ENCODE peak calls at places on chromosomes 4 and X, in four cellular contexts. L is GM12878, R is K562, O is HepG2. I is an unnamed sample.

GRCh38 chrX:46044486-46044885 is 500.7 kb downstream of the ZNF674 start:
- DNase-seq in L (no peak), R (no peak), O (no peak), I (no peak)

GRCh38 chrX:115344885-115345653 is 55.6 kb downstream of the LUZP4 start:
- DNase-seq in L (no peak), R (no peak), O (peak; percentile 91), I (peak; percentile 58)

GRCh38 chrX:150547511-150548115 is 20.8 kb upstream of the MTM1 start:
- DNase-seq in L (no peak), R (peak; percentile 72), O (no peak), I (peak; percentile 35)

GRCh38 chr4:186676531-186677158 is 47.0 kb downstream of the FAT1 start:
- DNase-seq in L (no peak), R (no peak), O (no peak), I (no peak)

GRCh38 chrX:39205467-39205866 is 404.2 kb downstream of the MID1IP1 start:
- DNase-seq in L (no peak), R (no peak), O (no peak), I (no peak)

GRCh38 chrX:155086202-155086840 is 15.0 kb downstream of the BRCC3 start:
- DNase-seq in L (no peak), R (peak; percentile 30), O (peak; percentile 21), I (peak; percentile 50)

GRCh38 chrX:125977851-125978250 is 188.2 kb downstream of the DCAF12L2 start:
- DNase-seq in L (no peak), R (no peak), O (no peak), I (no peak)

GRCh38 chr4:152258804-152259708 is 276.8 kb downstream of the FBXW7 start:
- DNase-seq in L (no peak), R (no peak), O (peak; percentile 13), I (no peak)

GRCh38 chrX:97398030-97398551 is 514.4 kb downstream of the RPA4 start:
- DNase-seq in L (peak; percentile 55), R (no peak), O (no peak), I (no peak)

GRCh38 chr4:772118-772517 is 53.8 kb downstream of the CPLX1 start:
- DNase-seq in L (no peak), R (no peak), O (no peak), I (no peak)

GRCh38 chr4:11402192-11402591 is 26.5 kb downstream of the HS3ST1 start:
- DNase-seq in L (no peak), R (no peak), O (no peak), I (no peak)

GRCh38 chr4:68176500-68176899 is 46.8 kb upstream of the TMPRSS11F start:
- DNase-seq in L (no peak), R (no peak), O (no peak), I (no peak)

GRCh38 chr4:41883988-41884737 is 51.1 kb upstream of the TMEM33 start:
- DNase-seq in L (no peak), R (no peak), O (peak; percentile 22), I (peak; percentile 80)

GRCh38 chr4:120286813-120287212 is 220.2 kb upstream of the MAD2L1 start:
- DNase-seq in L (no peak), R (no peak), O (no peak), I (no peak)

GRCh38 chr4:78722880-78723279 is 53.3 kb upstream of the BMP2K start:
- DNase-seq in L (no peak), R (no peak), O (no peak), I (no peak)

GRCh38 chr4:129218355-129218754 is 122.4 kb downstream of the C4orf33 start:
- DNase-seq in L (no peak), R (no peak), O (no peak), I (no peak)

GRCh38 chr4:111268769-111269414 is 646.0 kb upstream of the PITX2 start:
- DNase-seq in L (peak; percentile 35), R (no peak), O (no peak), I (no peak)

GRCh38 chrX:147226801-147227200 is 412.3 kb upstream of the CXorf51A start:
- DNase-seq in L (no peak), R (no peak), O (no peak), I (no peak)

GRCh38 chr4:52370576-52370975 is 288.5 kb downstream of the USP46 start:
- DNase-seq in L (no peak), R (no peak), O (no peak), I (no peak)

GRCh38 chr4:64230709-64231310 is 178.4 kb downstream of the TECRL start:
- DNase-seq in L (no peak), R (no peak), O (no peak), I (peak; percentile 3)

GRCh38 chr4:88286897-88287296 is 2.5 kb upstream of the PPM1K start:
- DNase-seq in L (no peak), R (no peak), O (no peak), I (no peak)

GRCh38 chr4:67521506-67521905 is 23.8 kb downstream of the CENPC start:
- DNase-seq in L (no peak), R (no peak), O (no peak), I (no peak)

GRCh38 chr4:121977251-121978168 is 25.6 kb upstream of the TRPC3 start:
- DNase-seq in L (peak; percentile 56), R (no peak), O (no peak), I (no peak)

GRCh38 chr4:34108456-34108855 is 2135.9 kb downstream of the ARAP2 start:
- DNase-seq in L (no peak), R (no peak), O (no peak), I (no peak)

GRCh38 chr4:150782921-150783320 is 201.0 kb downstream of the MAB21L2 start:
- DNase-seq in L (no peak), R (no peak), O (no peak), I (no peak)

GRCh38 chr4:6475492-6476020 is 3.1 kb upstream of the PPP2R2C start:
- DNase-seq in L (no peak), R (no peak), O (no peak), I (no peak)

GRCh38 chr4:1855334-1856070 is 454 bp downstream of the LETM1 start:
- DNase-seq in L (no peak), R (peak; percentile 70), O (no peak), I (peak; percentile 62)
- H3K4me1 ChIP-seq in L (peaks cover 19% of the 10 kb centered on the region), R (peaks cover 67% of the 10 kb centered on the region), O (peaks cover 70% of the 10 kb centered on the region), I (no peaks in the 10 kb centered on the region)

GRCh38 chrX:9983463-9983862 is 16.3 kb downstream of the CLDN34 start:
- DNase-seq in L (no peak), R (no peak), O (no peak), I (no peak)

GRCh38 chrX:9980927-9981326 is 13.8 kb downstream of the CLDN34 start:
- DNase-seq in L (no peak), R (no peak), O (no peak), I (no peak)

DNA sequence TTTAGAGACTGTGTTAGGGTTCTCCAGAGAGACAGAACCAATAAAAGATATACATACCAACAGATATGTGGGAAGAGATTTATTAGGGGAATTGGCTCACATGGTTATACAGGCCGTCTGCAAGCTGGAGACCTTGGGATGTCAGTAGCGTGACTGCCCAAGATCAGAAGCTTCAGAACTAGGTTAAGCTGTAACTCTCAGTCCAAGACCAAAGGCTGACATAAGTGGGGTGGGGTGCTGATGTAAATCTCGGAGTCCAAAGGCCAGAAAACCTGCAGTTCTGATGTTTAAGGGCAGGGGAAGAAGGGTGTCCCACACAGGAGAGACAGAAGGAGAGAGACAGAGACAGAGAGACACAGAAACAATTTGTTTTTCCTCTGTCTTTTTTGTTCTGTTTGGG is 10.5 kb downstream of the CLDN34 start:
- DNase-seq in L (no peak), R (no peak), O (peak; percentile 66), I (no peak)
- TF ChIP-seq FOXM1 in L (no peak), R (no peak), O (no peak), I (no peak)

GRCh38 chr4:26330186-26330787 is 9.5 kb downstream of the RBPJ start:
- DNase-seq in L (no peak), R (peak; percentile 29), O (peak; percentile 64), I (peak; percentile 51)
- H3K4me1 ChIP-seq in L (no peaks in the 10 kb centered on the region), R (peaks cover 5% of the 10 kb centered on the region), O (peaks cover 22% of the 10 kb centered on the region), I (no peaks in the 10 kb centered on the region)

GRCh38 chr4:109303141-109303499 is 662 bp upstream of the COL25A1 start:
- DNase-seq in L (no peak), R (no peak), O (no peak), I (no peak)

GRCh38 chr4:109298279-109299010 is 4.0 kb downstream of the COL25A1 start:
- DNase-seq in L (no peak), R (peak; percentile 24), O (no peak), I (peak; percentile 27)

GRCh38 chr4:109301691-109302365 is 630 bp downstream of the COL25A1 start:
- DNase-seq in L (no peak), R (no peak), O (no peak), I (peak; percentile 26)

GRCh38 chr4:109302366-109303140 is at the start of gene COL25A1:
- DNase-seq in L (no peak), R (no peak), O (no peak), I (peak; percentile 65)
- TF ChIP-seq FOXM1 in L (no peak), R (no peak), O (no peak), I (no peak)

GRCh38 chr4:158006973-158007372 is 165.9 kb downstream of the GASK1B start:
- DNase-seq in L (no peak), R (no peak), O (no peak), I (no peak)

GRCh38 chr4:158003212-158003611 is 169.6 kb downstream of the GASK1B start:
- DNase-seq in L (no peak), R (no peak), O (no peak), I (no peak)

GRCh38 chr4:158005021-158005420 is 167.8 kb downstream of the GASK1B start:
- DNase-seq in L (no peak), R (no peak), O (no peak), I (no peak)

GRCh38 chr4:158002203-158002602 is 170.6 kb downstream of the GASK1B start:
- DNase-seq in L (no peak), R (no peak), O (no peak), I (no peak)

DNA sequence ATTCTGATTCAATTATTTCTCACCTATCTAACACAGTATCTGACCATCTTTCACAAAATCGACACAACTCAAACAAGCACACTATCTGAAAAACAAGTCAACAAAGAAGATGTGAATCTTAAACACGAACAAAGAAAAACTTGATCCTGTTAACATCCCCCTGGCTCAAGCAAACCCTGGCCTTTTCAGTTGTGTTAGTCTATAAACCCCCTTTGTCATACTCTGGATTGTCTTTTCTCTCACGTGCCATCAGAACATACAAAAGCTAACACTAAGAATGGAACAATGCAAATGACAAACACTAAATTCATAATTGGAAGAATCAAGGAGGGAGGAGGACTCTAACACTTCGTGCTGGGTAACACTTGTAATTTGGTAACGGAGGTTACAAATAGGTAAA is 168.7 kb downstream of the GASK1B start:
- DNase-seq in L (no peak), R (no peak), O (no peak), I (no peak)
- H3K4me1 ChIP-seq in L (no peaks in the 10 kb centered on the region), R (no peaks in the 10 kb centered on the region), O (peaks cover 17% of the 10 kb centered on the region), I (no peaks in the 10 kb centered on the region)